ENCODE peak calls at places on chromosomes 6 and 20, in four cellular contexts. K is GM12878, J is K562, T is HepG2. N is an unnamed sample.

GRCh38 chr6:90637321-90637720 is 50.4 kb upstream of the MAP3K7 start:
- DNase-seq in K (no peak), J (no peak), T (no peak), N (no peak)

GRCh38 chr6:125787791-125788190 is 3.0 kb upstream of the NCOA7 start:
- DNase-seq in K (no peak), J (peak), T (no peak), N (no peak)

GRCh38 chr6:23454090-23454998 is 671.7 kb upstream of the NRSN1 start:
- DNase-seq in K (no peak), J (no peak), T (no peak), N (no peak)

GRCh38 chr6:7909323-7910276 is 988 bp downstream of the TXNDC5 start:
- DNase-seq in K (no peak), J (peak), T (peak), N (peak)

GRCh38 chr20:31570735-31571617 is 34.1 kb upstream of the ID1 start:
- DNase-seq in K (no peak), J (no peak), T (peak), N (no peak)

GRCh38 chr20:33986560-33987216 is 7.0 kb upstream of the RALY start:
- DNase-seq in K (no peak), J (no peak), T (no peak), N (no peak)

GRCh38 chr6:139891471-139891870 is 517.0 kb upstream of the CITED2 start:
- DNase-seq in K (no peak), J (no peak), T (no peak), N (no peak)

GRCh38 chr6:150006961-150007464 is 18.3 kb downstream of the RAET1L start:
- DNase-seq in K (no peak), J (peak), T (no peak), N (peak)

GRCh38 chr20:8357703-8358102 is 225.6 kb downstream of the PLCB1 start:
- DNase-seq in K (no peak), J (no peak), T (no peak), N (no peak)

GRCh38 chr6:162371133-162371532 is 356.4 kb downstream of the PRKN start:
- DNase-seq in K (no peak), J (no peak), T (no peak), N (no peak)

GRCh38 chr6:109453594-109454482 is 1.7 kb downstream of the MICAL1 start:
- DNase-seq in K (no peak), J (no peak), T (no peak), N (no peak)

GRCh38 chr6:7254980-7255825 is 57.8 kb downstream of the SSR1 start:
- DNase-seq in K (no peak), J (peak), T (no peak), N (no peak)

GRCh38 chr6:32195902-32196681 is 3.6 kb upstream of the GPSM3 start:
- DNase-seq in K (peak), J (peak), T (peak), N (peak)

GRCh38 chr20:45963059-45964011 is 8.7 kb downstream of the ZNF335 start:
- DNase-seq in K (no peak), J (no peak), T (peak), N (no peak)

GRCh38 chr6:159953091-159953581 is 15.7 kb upstream of the IGF2R start:
- DNase-seq in K (no peak), J (no peak), T (no peak), N (no peak)

GRCh38 chr20:45115386-45115774 is 406 bp upstream of the WFDC5 start:
- DNase-seq in K (no peak), J (no peak), T (no peak), N (no peak)

GRCh38 chr20:63940071-63940471 is 16.1 kb downstream of the UCKL1 start:
- DNase-seq in K (no peak), J (no peak), T (no peak), N (no peak)

GRCh38 chr20:63942250-63943006 is 13.8 kb downstream of the UCKL1 start:
- DNase-seq in K (no peak), J (peak), T (no peak), N (peak)

GRCh38 chr20:63943007-63943807 is 13.0 kb downstream of the UCKL1 start:
- DNase-seq in K (no peak), J (no peak), T (no peak), N (no peak)

GRCh38 chr20:63940472-63941266 is 15.5 kb downstream of the UCKL1 start:
- DNase-seq in K (no peak), J (no peak), T (no peak), N (no peak)

GRCh38 chr20:63941282-63942060 is 14.7 kb downstream of the UCKL1 start:
- DNase-seq in K (no peak), J (peak), T (no peak), N (peak)
- TF ChIP-seq BHLHE40 in K (no peak), J (no peak), T (no peak), N (no peak)

DNA sequence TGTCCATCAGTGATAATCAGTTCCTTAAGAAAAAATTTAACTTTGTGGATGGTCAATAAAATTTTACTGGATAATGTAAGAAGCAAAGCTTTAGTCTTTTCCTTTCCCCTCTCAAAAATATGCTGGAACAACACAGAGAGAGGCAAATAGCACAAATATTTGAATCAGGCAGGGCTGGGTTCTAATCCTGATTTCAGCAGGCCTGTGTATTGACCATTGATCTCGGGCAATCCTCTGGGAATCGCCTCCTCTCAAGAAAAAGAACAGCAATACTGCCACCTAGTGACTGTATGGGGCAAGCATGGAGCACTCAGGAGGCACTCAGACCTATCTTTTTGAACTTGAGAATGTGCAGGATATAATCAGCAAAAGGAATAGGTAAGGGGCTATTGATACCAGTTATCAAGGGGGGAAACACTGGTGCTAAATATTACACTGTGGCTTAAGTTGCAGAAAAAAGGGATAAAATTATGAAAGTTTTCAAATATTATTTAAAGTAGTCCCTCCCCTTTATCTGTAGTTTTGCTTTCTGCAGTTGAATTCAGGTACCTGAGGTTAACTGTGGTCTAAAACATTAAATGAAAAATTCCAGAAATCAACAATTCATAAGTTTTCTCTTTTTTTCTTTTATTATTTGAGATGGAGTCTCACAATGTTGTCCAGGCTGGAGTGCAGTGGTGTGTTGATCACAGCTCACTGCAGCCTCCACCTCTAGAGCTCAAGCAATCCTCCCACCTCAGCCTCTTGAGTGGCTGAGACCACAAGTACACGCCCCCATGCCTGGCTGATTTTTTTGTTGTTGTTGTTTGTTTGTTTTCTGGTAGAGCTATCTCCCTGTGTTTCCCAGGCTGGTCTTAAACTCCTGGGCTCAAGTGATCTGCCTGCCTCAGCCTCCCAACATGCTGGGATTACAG is 91.8 kb upstream of the NHSL1 start:
- DNase-seq in K (peak), J (peak), T (peak), N (peak)
- TF ChIP-seq FOXM1 in K (no peak), J (no peak), T (no peak), N (no peak)

DNA sequence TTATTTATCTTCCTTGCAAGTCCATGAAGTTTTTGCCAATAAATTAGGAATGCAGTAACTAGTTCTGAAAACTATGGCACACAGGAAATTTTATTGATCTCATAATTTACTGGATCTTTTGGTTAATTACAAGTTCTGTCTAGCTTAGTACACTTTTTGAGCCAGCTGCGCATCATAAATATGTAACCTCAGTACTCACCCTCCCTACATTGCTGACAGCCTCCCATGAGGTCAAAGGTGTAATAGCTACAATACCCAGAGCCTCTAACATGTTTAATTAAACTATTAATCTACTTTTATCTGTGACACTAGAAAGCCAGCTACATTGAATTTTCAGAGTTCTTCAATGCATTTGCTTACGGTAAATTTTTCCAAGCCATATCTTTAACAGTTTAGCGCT is 898.1 kb downstream of the KIF16B start:
- DNase-seq in K (no peak), J (no peak), T (no peak), N (no peak)
- TF ChIP-seq BHLHE40 in K (no peak), J (no peak), T (no peak), N (no peak)

GRCh38 chr6:28634406-28634757 is 108.7 kb downstream of the GPX5 start:
- DNase-seq in K (no peak), J (no peak), T (no peak), N (no peak)
- TF ChIP-seq FOXM1 in K (no peak), J (no peak), T (no peak), N (no peak)

GRCh38 chr20:39107741-39108140 is 145.6 kb downstream of the DHX35 start:
- DNase-seq in K (no peak), J (no peak), T (peak), N (no peak)
- TF ChIP-seq BHLHE40 in K (no peak), J (no peak), T (no peak), N (no peak)

GRCh38 chr6:53928641-53929339 is 134.0 kb downstream of the LRRC1 start:
- DNase-seq in K (no peak), J (no peak), T (peak), N (no peak)

GRCh38 chr6:53924821-53925422 is 130.1 kb downstream of the LRRC1 start:
- DNase-seq in K (no peak), J (no peak), T (no peak), N (no peak)

GRCh38 chr6:53924277-53924676 is 129.5 kb downstream of the LRRC1 start:
- DNase-seq in K (no peak), J (no peak), T (no peak), N (no peak)

GRCh38 chr6:53925891-53926290 is 131.1 kb downstream of the LRRC1 start:
- DNase-seq in K (no peak), J (no peak), T (no peak), N (no peak)

DNA sequence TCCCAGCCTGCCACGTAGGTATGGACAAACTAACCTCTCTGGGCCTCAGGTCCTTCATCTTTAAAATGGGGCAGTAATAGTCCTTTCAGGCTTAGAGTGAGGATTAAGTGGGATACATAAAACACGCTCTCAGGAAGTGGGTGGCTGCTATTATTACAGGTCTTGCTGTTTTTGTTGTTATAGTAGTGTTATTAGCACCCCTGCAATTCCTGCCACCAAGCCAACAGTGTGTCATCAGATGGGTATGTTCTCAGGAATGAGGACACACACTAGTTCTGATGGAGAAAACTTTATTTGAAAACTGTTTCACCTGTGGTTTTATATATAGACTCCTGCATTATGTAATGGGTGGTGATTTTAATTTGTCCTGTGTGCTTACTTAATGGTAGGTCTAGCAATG is 131.7 kb downstream of the LRRC1 start:
- DNase-seq in K (no peak), J (no peak), T (no peak), N (no peak)
- TF ChIP-seq FOXM1 in K (no peak), J (no peak), T (no peak), N (no peak)

GRCh38 chr20:35518975-35519374 is 10.5 kb downstream of the C20orf173 start:
- DNase-seq in K (no peak), J (no peak), T (no peak), N (no peak)
- TF ChIP-seq BHLHE40 in K (no peak), J (no peak), T (no peak), N (no peak)

DNA sequence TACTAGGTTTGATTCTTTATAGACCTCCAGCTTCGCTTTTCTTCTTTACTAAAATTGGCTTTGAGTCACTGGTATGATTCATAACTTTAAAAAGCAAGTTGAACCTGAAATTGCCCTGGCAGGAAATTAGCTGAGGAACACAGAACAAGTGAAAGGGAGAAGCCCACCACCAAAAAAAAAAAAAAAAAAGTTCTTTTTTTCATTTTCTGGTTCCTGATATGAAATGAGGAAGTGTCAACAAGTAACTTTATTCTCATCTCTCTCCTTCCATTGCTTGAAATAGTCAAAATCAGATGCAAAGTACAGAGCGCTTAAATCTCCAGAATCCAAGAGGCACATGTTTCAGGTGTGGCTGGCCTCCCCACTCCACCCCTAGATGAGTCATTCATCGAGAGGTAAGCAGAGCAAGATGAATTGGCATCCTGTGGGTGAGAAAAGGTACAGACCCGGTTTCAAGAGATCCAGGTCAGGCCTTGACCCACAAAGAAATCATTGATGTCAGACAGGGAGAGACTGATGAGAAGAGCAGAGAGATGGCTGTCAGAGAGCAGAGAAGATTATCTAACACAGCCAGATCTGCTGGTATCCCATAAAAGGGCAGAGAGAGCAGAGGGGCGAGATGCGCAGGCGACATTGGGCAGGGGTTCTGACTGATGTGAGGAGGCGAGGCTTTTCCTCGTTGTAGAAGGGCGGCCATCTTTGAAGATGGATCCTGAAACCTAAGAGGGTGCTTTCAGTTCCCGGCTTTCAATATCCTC is 54.8 kb upstream of the MBOAT1 start:
- DNase-seq in K (peak), J (peak), T (no peak), N (no peak)
- TF ChIP-seq FOXM1 in K (peak), J (no peak), T (no peak), N (no peak)

GRCh38 chr20:14069796-14070195 is 74.5 kb downstream of the MACROD2 start:
- DNase-seq in K (no peak), J (no peak), T (no peak), N (no peak)
- TF ChIP-seq BHLHE40 in K (no peak), J (no peak), T (no peak), N (no peak)

N was measured in HEK293T.